ENCODE peak calls at places on chromosome 19, in six cellular contexts. One of them, this sample, is unnamed.

GRCh38 chr19:2451741-2452140 is 5.0 kb downstream of the LMNB2 start:
- DNase-seq in heart left ventricle: no peak
- DNase-seq in IMR-90: no peak
- DNase-seq in Peyer's patch: no peak
- DNase-seq in A549: no peak
- DNase-seq in breast epithelium: no peak
- DNase-seq in this sample: no peak

GRCh38 chr19:17673937-17674799 is 14.0 kb downstream of the UNC13A start:
- DNase-seq in heart left ventricle: no peak
- DNase-seq in IMR-90: no peak
- DNase-seq in breast epithelium: no peak
- DNase-seq in A549: no peak
- DNase-seq in Peyer's patch: no peak
- DNase-seq in this sample: no peak

GRCh38 chr19:46717034-46717715 is at the start of gene PRKD2:
- DNase-seq in Peyer's patch: peak; percentile 96
- DNase-seq in A549: peak; percentile 83
- DNase-seq in breast epithelium: peak; percentile 86
- DNase-seq in IMR-90: peak; percentile 68
- DNase-seq in heart left ventricle: peak; percentile 96
- DNase-seq in this sample: no peak

GRCh38 chr19:44806271-44806670 is 2.6 kb upstream of the BCAM start:
- DNase-seq in heart left ventricle: no peak
- DNase-seq in IMR-90: no peak
- DNase-seq in A549: no peak
- DNase-seq in breast epithelium: no peak
- DNase-seq in Peyer's patch: no peak
- DNase-seq in this sample: no peak

GRCh38 chr19:37362733-37363132 is 8.2 kb upstream of the ZNF527 start:
- DNase-seq in Peyer's patch: no peak
- DNase-seq in IMR-90: no peak
- DNase-seq in breast epithelium: no peak
- DNase-seq in A549: peak; percentile 62
- DNase-seq in heart left ventricle: no peak
- DNase-seq in this sample: no peak

GRCh38 chr19:43780706-43781525 is at the start of gene KCNN4:
- DNase-seq in Peyer's patch: peak; percentile 88
- DNase-seq in A549: peak; percentile 84
- DNase-seq in heart left ventricle: no peak
- DNase-seq in breast epithelium: no peak
- DNase-seq in IMR-90: peak; percentile 67
- DNase-seq in this sample: peak; percentile 40

GRCh38 chr19:5889288-5889971 is 14.2 kb downstream of the NDUFA11 start:
- DNase-seq in Peyer's patch: no peak
- DNase-seq in breast epithelium: no peak
- DNase-seq in IMR-90: peak; percentile 70
- DNase-seq in heart left ventricle: no peak
- DNase-seq in A549: no peak
- DNase-seq in this sample: no peak

GRCh38 chr19:13160557-13160956 is 10.3 kb downstream of the IER2 start:
- DNase-seq in heart left ventricle: no peak
- DNase-seq in A549: peak; percentile 63
- DNase-seq in breast epithelium: no peak
- DNase-seq in Peyer's patch: peak; percentile 82
- DNase-seq in IMR-90: peak; percentile 66
- DNase-seq in this sample: no peak

GRCh38 chr19:46860846-46861690 is at the start of gene ARHGAP35:
- DNase-seq in A549: no peak
- DNase-seq in IMR-90: no peak
- DNase-seq in Peyer's patch: peak; percentile 63
- DNase-seq in breast epithelium: no peak
- DNase-seq in heart left ventricle: no peak
- DNase-seq in this sample: no peak

GRCh38 chr19:5090780-5091575 is 122.1 kb downstream of the KDM4B start:
- DNase-seq in heart left ventricle: no peak
- DNase-seq in A549: no peak
- DNase-seq in IMR-90: peak; percentile 15
- DNase-seq in breast epithelium: no peak
- DNase-seq in Peyer's patch: no peak
- DNase-seq in this sample: no peak

GRCh38 chr19:14497347-14497921 is 1.5 kb upstream of the GIPC1 start:
- DNase-seq in breast epithelium: no peak
- DNase-seq in heart left ventricle: no peak
- DNase-seq in Peyer's patch: no peak
- DNase-seq in A549: peak; percentile 56
- DNase-seq in IMR-90: no peak
- DNase-seq in this sample: no peak

GRCh38 chr19:39679056-39679790 is 23.5 kb downstream of the LGALS16 start:
- DNase-seq in breast epithelium: no peak
- DNase-seq in IMR-90: no peak
- DNase-seq in Peyer's patch: no peak
- DNase-seq in A549: no peak
- DNase-seq in heart left ventricle: no peak
- DNase-seq in this sample: no peak
- TF ChIP-seq POLR2A in breast epithelium: no peak
- TF ChIP-seq POLR2A in IMR-90: no peak
- TF ChIP-seq POLR2A in Peyer's patch: no peak
- TF ChIP-seq POLR2A in A549: no peak
- TF ChIP-seq POLR2A in heart left ventricle: no peak
- TF ChIP-seq POLR2A in this sample: no peak

GRCh38 chr19:42204684-42205083 is 12.8 kb downstream of the DEDD2 start:
- DNase-seq in heart left ventricle: no peak
- DNase-seq in breast epithelium: no peak
- DNase-seq in IMR-90: no peak
- DNase-seq in Peyer's patch: no peak
- DNase-seq in A549: no peak
- DNase-seq in this sample: no peak

GRCh38 chr19:42206871-42207755 is 10.4 kb downstream of the DEDD2 start:
- DNase-seq in heart left ventricle: no peak
- DNase-seq in Peyer's patch: no peak
- DNase-seq in breast epithelium: no peak
- DNase-seq in A549: no peak
- DNase-seq in IMR-90: peak; percentile 44
- DNase-seq in this sample: no peak

GRCh38 chr19:42207767-42208259 is 9.7 kb downstream of the DEDD2 start:
- DNase-seq in Peyer's patch: no peak
- DNase-seq in IMR-90: peak; percentile 89
- DNase-seq in breast epithelium: peak; percentile 46
- DNase-seq in heart left ventricle: no peak
- DNase-seq in A549: peak; percentile 70
- DNase-seq in this sample: no peak

GRCh38 chr19:42203700-42204099 is 13.8 kb downstream of the DEDD2 start:
- DNase-seq in IMR-90: no peak
- DNase-seq in A549: no peak
- DNase-seq in Peyer's patch: no peak
- DNase-seq in breast epithelium: no peak
- DNase-seq in heart left ventricle: no peak
- DNase-seq in this sample: no peak

DNA sequence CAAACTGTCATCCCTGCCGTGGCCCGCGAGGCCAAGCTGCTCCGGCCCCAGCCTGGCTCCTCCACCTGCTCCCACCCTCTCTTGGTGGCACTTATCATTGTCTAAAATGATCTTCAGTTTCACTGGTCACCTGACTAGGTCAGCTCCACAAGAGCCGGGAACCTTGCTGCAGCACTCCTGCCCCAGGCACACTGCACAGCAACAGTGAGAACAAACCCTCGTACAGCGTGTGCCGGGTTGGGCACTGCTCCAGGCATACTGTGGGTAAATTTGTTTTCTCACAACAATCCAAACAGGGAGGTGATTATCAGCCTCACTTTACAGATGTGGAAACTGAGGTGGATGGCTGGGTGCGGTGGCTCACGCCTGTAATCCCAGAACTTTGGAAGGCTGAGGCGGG is 8.9 kb downstream of the DEDD2 start:
- DNase-seq in breast epithelium: no peak
- DNase-seq in Peyer's patch: no peak
- DNase-seq in heart left ventricle: no peak
- DNase-seq in A549: no peak
- DNase-seq in IMR-90: no peak
- DNase-seq in this sample: no peak
- TF ChIP-seq POLR2A in breast epithelium: no peak
- TF ChIP-seq POLR2A in Peyer's patch: no peak
- TF ChIP-seq POLR2A in heart left ventricle: no peak
- TF ChIP-seq POLR2A in A549: no peak
- TF ChIP-seq POLR2A in IMR-90: no peak
- TF ChIP-seq POLR2A in this sample: no peak

GRCh38 chr19:51338563-51339312 is 3.2 kb downstream of the VSIG10L start:
- DNase-seq in IMR-90: peak; percentile 61
- DNase-seq in Peyer's patch: peak; percentile 95
- DNase-seq in heart left ventricle: peak; percentile 89
- DNase-seq in breast epithelium: peak; percentile 74
- DNase-seq in A549: peak; percentile 88
- DNase-seq in this sample: peak; percentile 49
- TF ChIP-seq POLR2A in IMR-90: no peak
- TF ChIP-seq POLR2A in Peyer's patch: no peak
- TF ChIP-seq POLR2A in heart left ventricle: no peak
- TF ChIP-seq POLR2A in breast epithelium: no peak
- TF ChIP-seq POLR2A in A549: peak; percentile 25
- TF ChIP-seq POLR2A in this sample: no peak

DNA sequence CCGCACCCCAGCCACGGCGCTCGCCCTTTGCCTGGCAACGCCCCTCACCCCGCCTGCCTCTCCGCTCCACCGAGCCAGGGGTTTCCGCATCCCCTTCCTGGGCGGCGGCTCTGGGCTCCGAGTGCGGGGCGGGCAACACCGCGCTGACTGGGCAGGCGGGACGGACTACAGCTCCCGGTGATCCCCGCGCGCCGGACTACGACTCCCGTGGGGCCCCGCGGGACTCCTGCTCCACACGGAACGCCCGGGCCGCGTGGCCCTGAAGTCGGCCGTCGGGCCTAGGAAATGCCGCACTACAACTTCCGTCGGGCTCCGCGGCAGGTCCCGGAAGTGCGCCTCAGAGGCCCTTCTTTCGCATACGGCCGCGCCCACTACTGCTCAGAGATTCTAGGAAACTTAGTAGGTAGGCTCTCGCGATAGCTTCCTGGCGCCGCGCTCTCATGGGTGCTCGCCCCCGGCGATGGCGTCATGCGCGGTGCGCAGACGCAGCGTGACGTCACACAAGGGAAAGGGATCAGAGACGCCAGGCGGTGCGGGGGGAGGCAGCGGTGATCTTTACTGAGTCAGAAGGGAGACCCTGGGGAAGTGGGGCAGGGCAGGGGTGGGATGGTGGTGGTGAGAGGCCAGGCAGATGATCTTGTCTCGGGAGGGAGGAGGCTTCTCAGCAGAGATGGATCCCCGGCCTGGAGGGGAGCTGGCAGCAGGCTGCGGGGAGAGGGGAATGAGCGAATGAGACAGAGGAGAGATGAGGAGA is at the start of gene JOSD2:
- DNase-seq in Peyer's patch: peak; percentile 100
- DNase-seq in breast epithelium: peak; percentile 99
- DNase-seq in IMR-90: peak; percentile 99
- DNase-seq in A549: peak; percentile 100
- DNase-seq in heart left ventricle: peak; percentile 99
- DNase-seq in this sample: peak; percentile 96
- TF ChIP-seq POLR2A in Peyer's patch: no peak
- TF ChIP-seq POLR2A in breast epithelium: no peak
- TF ChIP-seq POLR2A in IMR-90: peak; percentile 55
- TF ChIP-seq POLR2A in A549: peak; percentile 65
- TF ChIP-seq POLR2A in heart left ventricle: peak; percentile 77
- TF ChIP-seq POLR2A in this sample: peak; percentile 8

GRCh38 chr19:19385131-19385899 is 20.2 kb upstream of the GATAD2A start:
- DNase-seq in breast epithelium: peak; percentile 100
- DNase-seq in IMR-90: peak; percentile 100
- DNase-seq in Peyer's patch: peak; percentile 100
- DNase-seq in heart left ventricle: peak; percentile 100
- DNase-seq in A549: peak; percentile 99
- DNase-seq in this sample: peak; percentile 99
- TF ChIP-seq POLR2A in breast epithelium: peak; percentile 48
- TF ChIP-seq POLR2A in IMR-90: peak; percentile 74
- TF ChIP-seq POLR2A in Peyer's patch: peak; percentile 51
- TF ChIP-seq POLR2A in heart left ventricle: peak; percentile 80
- TF ChIP-seq POLR2A in A549: peak; percentile 73
- TF ChIP-seq POLR2A in this sample: peak; percentile 40